ENCODE peak calls at places on chromosomes 12 and 14, in six cellular contexts. One of them, this sample, is unnamed.

GRCh38 chr12:53939141-53940108 is 794 bp downstream of the HOXC13 start:
- DNase-seq in HFFc6: no peak
- DNase-seq in uterus: no peak
- DNase-seq in AG09319: no peak
- DNase-seq in right lobe of liver: no peak
- DNase-seq in OCI-LY7: no peak
- DNase-seq in this sample: no peak

GRCh38 chr12:53750812-53751335 is 905 bp downstream of the CISTR start:
- DNase-seq in HFFc6: no peak
- DNase-seq in uterus: no peak
- DNase-seq in AG09319: no peak
- DNase-seq in right lobe of liver: no peak
- DNase-seq in OCI-LY7: peak; percentile 66
- DNase-seq in this sample: no peak

GRCh38 chr14:74579447-74580274 is 32.4 kb downstream of the LTBP2 start:
- DNase-seq in HFFc6: peak; percentile 84
- DNase-seq in uterus: no peak
- DNase-seq in AG09319: no peak
- DNase-seq in right lobe of liver: peak; percentile 49
- DNase-seq in OCI-LY7: no peak
- DNase-seq in this sample: no peak

GRCh38 chr12:103273645-103274044 is 222.1 kb downstream of the C12orf42 start:
- DNase-seq in HFFc6: no peak
- DNase-seq in uterus: no peak
- DNase-seq in AG09319: no peak
- DNase-seq in right lobe of liver: no peak
- DNase-seq in OCI-LY7: no peak
- DNase-seq in this sample: no peak

GRCh38 chr14:89576132-89576923 is 159.3 kb upstream of the FOXN3 start:
- DNase-seq in HFFc6: no peak
- DNase-seq in uterus: no peak
- DNase-seq in AG09319: no peak
- DNase-seq in right lobe of liver: no peak
- DNase-seq in OCI-LY7: no peak
- DNase-seq in this sample: no peak

GRCh38 chr14:54722791-54723432 is 156.0 kb downstream of the SAMD4A start:
- DNase-seq in HFFc6: no peak
- DNase-seq in uterus: no peak
- DNase-seq in AG09319: no peak
- DNase-seq in right lobe of liver: no peak
- DNase-seq in OCI-LY7: peak; percentile 18
- DNase-seq in this sample: no peak

GRCh38 chr12:121781751-121782615 is 11.5 kb downstream of the RHOF start:
- DNase-seq in HFFc6: no peak
- DNase-seq in uterus: no peak
- DNase-seq in AG09319: no peak
- DNase-seq in right lobe of liver: no peak
- DNase-seq in OCI-LY7: peak; percentile 48
- DNase-seq in this sample: no peak

GRCh38 chr14:104874571-104875411 is 9.7 kb downstream of the CEP170B start:
- DNase-seq in HFFc6: no peak
- DNase-seq in uterus: no peak
- DNase-seq in AG09319: no peak
- DNase-seq in right lobe of liver: no peak
- DNase-seq in OCI-LY7: no peak
- DNase-seq in this sample: no peak

GRCh38 chr12:13784504-13784903 is 196.9 kb downstream of the GRIN2B start:
- DNase-seq in HFFc6: no peak
- DNase-seq in uterus: no peak
- DNase-seq in AG09319: no peak
- DNase-seq in right lobe of liver: no peak
- DNase-seq in OCI-LY7: no peak
- DNase-seq in this sample: no peak

GRCh38 chr14:24774167-24774915 is 140.4 kb upstream of the GZMB start:
- DNase-seq in HFFc6: no peak
- DNase-seq in uterus: no peak
- DNase-seq in AG09319: no peak
- DNase-seq in right lobe of liver: no peak
- DNase-seq in OCI-LY7: no peak
- DNase-seq in this sample: no peak

GRCh38 chr14:64671591-64671990 is 32.6 kb upstream of the PLEKHG3 start:
- DNase-seq in HFFc6: peak; percentile 61
- DNase-seq in uterus: no peak
- DNase-seq in AG09319: peak; percentile 52
- DNase-seq in right lobe of liver: no peak
- DNase-seq in OCI-LY7: peak; percentile 33
- DNase-seq in this sample: no peak

GRCh38 chr12:55072093-55072492 is 52.3 kb downstream of the NEUROD4 start:
- DNase-seq in HFFc6: peak; percentile 33
- DNase-seq in uterus: no peak
- DNase-seq in AG09319: no peak
- DNase-seq in right lobe of liver: peak; percentile 75
- DNase-seq in OCI-LY7: peak; percentile 82
- DNase-seq in this sample: no peak

DNA sequence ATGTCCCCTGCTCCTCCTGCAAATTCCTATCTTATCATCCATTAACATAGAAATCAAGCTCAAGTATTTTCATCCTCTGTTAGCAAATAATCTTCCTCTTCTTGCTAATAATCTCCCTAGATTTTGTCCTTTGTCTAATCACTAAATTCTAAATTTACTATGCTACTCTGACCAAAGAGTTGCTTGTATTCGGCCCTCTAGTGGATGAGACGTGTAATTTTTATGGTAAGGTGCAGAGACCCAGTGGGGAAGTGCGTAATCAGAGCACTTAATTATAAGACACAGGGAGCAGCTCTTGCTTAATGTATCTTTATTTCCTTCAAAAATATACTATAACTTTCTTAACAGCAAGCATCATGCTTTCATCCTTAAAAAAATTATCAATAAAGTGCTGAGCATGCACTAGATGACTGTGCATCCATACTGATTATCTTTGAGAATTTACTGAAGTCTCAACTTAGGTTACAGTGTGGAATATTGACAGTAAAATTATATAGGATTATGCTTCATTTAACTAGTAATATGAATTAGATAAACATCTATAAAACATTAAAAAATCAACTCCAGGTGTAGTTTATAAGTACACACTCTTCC is 212.6 kb downstream of the SLC16A7 start:
- DNase-seq in HFFc6: peak; percentile 30
- DNase-seq in uterus: no peak
- DNase-seq in AG09319: no peak
- DNase-seq in right lobe of liver: no peak
- DNase-seq in OCI-LY7: peak; percentile 47
- DNase-seq in this sample: no peak
- TF ChIP-seq CTCF in HFFc6: peak; percentile 91
- TF ChIP-seq CTCF in uterus: peak; percentile 59
- TF ChIP-seq CTCF in AG09319: peak; percentile 66
- TF ChIP-seq CTCF in right lobe of liver: peak; percentile 74
- TF ChIP-seq CTCF in OCI-LY7: peak; percentile 88
- TF ChIP-seq CTCF in this sample: peak; percentile 29

GRCh38 chr12:113601656-113602263 is 130.1 kb upstream of the LHX5 start:
- DNase-seq in HFFc6: no peak
- DNase-seq in uterus: no peak
- DNase-seq in AG09319: no peak
- DNase-seq in right lobe of liver: no peak
- DNase-seq in OCI-LY7: peak; percentile 14
- DNase-seq in this sample: no peak

GRCh38 chr12:113604666-113605065 is 133.0 kb upstream of the LHX5 start:
- DNase-seq in HFFc6: no peak
- DNase-seq in uterus: no peak
- DNase-seq in AG09319: no peak
- DNase-seq in right lobe of liver: no peak
- DNase-seq in OCI-LY7: no peak
- DNase-seq in this sample: no peak

GRCh38 chr12:113594967-113595366 is 123.3 kb upstream of the LHX5 start:
- DNase-seq in HFFc6: no peak
- DNase-seq in uterus: no peak
- DNase-seq in AG09319: no peak
- DNase-seq in right lobe of liver: no peak
- DNase-seq in OCI-LY7: no peak
- DNase-seq in this sample: no peak

GRCh38 chr12:113598815-113599406 is 127.2 kb upstream of the LHX5 start:
- DNase-seq in HFFc6: no peak
- DNase-seq in uterus: no peak
- DNase-seq in AG09319: no peak
- DNase-seq in right lobe of liver: no peak
- DNase-seq in OCI-LY7: no peak
- DNase-seq in this sample: no peak
- TF ChIP-seq CTCF in HFFc6: no peak
- TF ChIP-seq CTCF in uterus: no peak
- TF ChIP-seq CTCF in AG09319: no peak
- TF ChIP-seq CTCF in right lobe of liver: no peak
- TF ChIP-seq CTCF in OCI-LY7: no peak
- TF ChIP-seq CTCF in this sample: no peak

GRCh38 chr12:11598900-11599299 is 50.6 kb upstream of the ETV6 start:
- DNase-seq in HFFc6: no peak
- DNase-seq in uterus: no peak
- DNase-seq in AG09319: no peak
- DNase-seq in right lobe of liver: no peak
- DNase-seq in OCI-LY7: no peak
- DNase-seq in this sample: no peak
- TF ChIP-seq CTCF in HFFc6: no peak
- TF ChIP-seq CTCF in uterus: no peak
- TF ChIP-seq CTCF in AG09319: no peak
- TF ChIP-seq CTCF in right lobe of liver: no peak
- TF ChIP-seq CTCF in OCI-LY7: no peak
- TF ChIP-seq CTCF in this sample: no peak

GRCh38 chr12:21248679-21249078 is 86.0 kb downstream of the SLCO1A2 start:
- DNase-seq in HFFc6: no peak
- DNase-seq in uterus: no peak
- DNase-seq in AG09319: no peak
- DNase-seq in right lobe of liver: no peak
- DNase-seq in OCI-LY7: peak; percentile 6
- DNase-seq in this sample: no peak
- TF ChIP-seq CTCF in HFFc6: peak; percentile 56
- TF ChIP-seq CTCF in uterus: no peak
- TF ChIP-seq CTCF in AG09319: no peak
- TF ChIP-seq CTCF in right lobe of liver: no peak
- TF ChIP-seq CTCF in OCI-LY7: peak; percentile 66
- TF ChIP-seq CTCF in this sample: no peak

This sample was measured in omental fat pad.